ENCODE peak calls at places on chromosome 15, in seven cellular contexts. T, I, B, P, S, F and K are unnamed samples.
A peak's percentile ranks its signal among the peaks of the same experiment; 100 is the strongest.

GRCh38 chr15:64634576-64635485 is 140.6 kb downstream of the RBPMS2 start:
- DNase-seq in T (no peak), I (peak; percentile 72), B (peak; percentile 96), P (no peak), S (no peak), F (no peak), K (no peak)

GRCh38 chr15:62809106-62809967 is 233.2 kb upstream of the TPM1 start:
- DNase-seq in T (no peak), I (no peak), B (no peak), P (peak; percentile 48), S (peak; percentile 66), F (no peak), K (peak; percentile 78)

GRCh38 chr15:66743204-66743603 is 41.2 kb downstream of the SMAD6 start:
- DNase-seq in T (no peak), I (no peak), B (no peak), P (no peak), S (no peak), F (no peak), K (no peak)

GRCh38 chr15:42490246-42490742 is 647 bp downstream of the ZNF106 start:
- DNase-seq in T (no peak), I (peak; percentile 68), B (no peak), P (no peak), S (no peak), F (peak; percentile 31), K (no peak)

GRCh38 chr15:32651229-32651837 is 9.8 kb downstream of the SCG5 start:
- DNase-seq in T (peak; percentile 23), I (peak; percentile 87), B (peak; percentile 86), P (no peak), S (peak; percentile 71), F (peak; percentile 63), K (peak; percentile 86)

GRCh38 chr15:82647045-82647834 is at the start of gene CPEB1:
- DNase-seq in T (no peak), I (no peak), B (peak; percentile 75), P (no peak), S (peak; percentile 90), F (no peak), K (peak; percentile 81)

GRCh38 chr15:66096711-66097058 is 156.9 kb downstream of the MEGF11 start:
- DNase-seq in T (no peak), I (no peak), B (no peak), P (no peak), S (no peak), F (no peak), K (no peak)

GRCh38 chr15:64105113-64105704 is 9.4 kb downstream of the SNX1 start:
- DNase-seq in T (no peak), I (no peak), B (no peak), P (no peak), S (no peak), F (no peak), K (peak; percentile 78)

GRCh38 chr15:81504170-81504905 is 130.3 kb upstream of the TMC3 start:
- DNase-seq in T (no peak), I (no peak), B (no peak), P (no peak), S (no peak), F (no peak), K (peak; percentile 66)

GRCh38 chr15:77352932-77353331 is 67.0 kb downstream of the PEAK1 start:
- DNase-seq in T (no peak), I (no peak), B (no peak), P (no peak), S (no peak), F (no peak), K (peak; percentile 8)

GRCh38 chr15:52441846-52442245 is 86.8 kb downstream of the MYO5A start:
- DNase-seq in T (no peak), I (no peak), B (no peak), P (no peak), S (no peak), F (no peak), K (peak; percentile 42)

GRCh38 chr15:91593081-91593480 is 260.4 kb upstream of the SLCO3A1 start:
- DNase-seq in T (no peak), I (no peak), B (no peak), P (no peak), S (no peak), F (no peak), K (peak; percentile 51)

GRCh38 chr15:88648357-88649214 is 9.8 kb downstream of the ISG20 start:
- DNase-seq in T (no peak), I (no peak), B (no peak), P (peak; percentile 51), S (peak; percentile 29), F (no peak), K (peak; percentile 36)

GRCh38 chr15:77075528-77075927 is 4.6 kb upstream of the TSPAN3 start:
- DNase-seq in T (no peak), I (no peak), B (no peak), P (peak; percentile 49), S (no peak), F (no peak), K (peak; percentile 47)

GRCh38 chr15:81899024-81899423 is 146.8 kb downstream of the MEX3B start:
- DNase-seq in T (no peak), I (no peak), B (no peak), P (no peak), S (no peak), F (no peak), K (no peak)

GRCh38 chr15:87949934-87950298 is 306.6 kb downstream of the NTRK3 start:
- DNase-seq in T (no peak), I (no peak), B (no peak), P (no peak), S (no peak), F (no peak), K (no peak)

GRCh38 chr15:99070268-99070667 is 34.6 kb upstream of the SYNM start:
- DNase-seq in T (no peak), I (no peak), B (no peak), P (peak; percentile 43), S (no peak), F (no peak), K (no peak)

GRCh38 chr15:92878593-92879053 is 21.5 kb upstream of the CHD2 start:
- DNase-seq in T (no peak), I (no peak), B (no peak), P (no peak), S (no peak), F (peak; percentile 35), K (no peak)
- H3K27ac ChIP-seq in T (no peak overlapping the region), I (no peak overlapping the region), B (no peak overlapping the region), P (no peak overlapping the region), S (no peak overlapping the region), F (peak overlapping the region; percentile 30), K (no peak overlapping the region)

GRCh38 chr15:54659668-54660067 is 537.1 kb downstream of the RSL24D1 start:
- DNase-seq in T (no peak), I (no peak), B (no peak), P (no peak), S (no peak), F (no peak), K (no peak)

DNA sequence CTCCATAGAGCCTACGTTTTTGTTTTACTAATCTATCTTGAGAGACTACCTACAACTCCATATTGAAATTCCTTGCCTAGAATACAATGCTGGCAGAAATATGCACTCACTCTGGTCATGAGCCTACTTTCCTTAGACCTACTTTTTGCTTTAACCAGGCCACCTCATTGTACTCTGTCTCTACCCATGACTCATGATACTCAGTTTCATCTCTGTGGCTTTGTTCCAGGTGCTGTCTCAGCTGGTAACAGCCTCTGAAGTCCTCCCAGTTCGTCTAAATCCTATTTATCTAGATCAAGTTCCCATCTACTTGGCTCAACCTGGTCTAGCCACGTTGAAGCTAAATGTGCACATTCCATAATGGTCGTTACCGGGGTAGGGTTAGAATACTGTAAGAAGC is 536.4 kb downstream of the RSL24D1 start:
- DNase-seq in T (no peak), I (no peak), B (no peak), P (no peak), S (no peak), F (no peak), K (no peak)
- H3K9me2 ChIP-seq in T (no peaks in the 10 kb centered on the region), I (no peaks in the 10 kb centered on the region), B (no peaks in the 10 kb centered on the region), P (no peaks in the 10 kb centered on the region), S (no peaks in the 10 kb centered on the region), F (no peaks in the 10 kb centered on the region), K (no peaks in the 10 kb centered on the region)

DNA sequence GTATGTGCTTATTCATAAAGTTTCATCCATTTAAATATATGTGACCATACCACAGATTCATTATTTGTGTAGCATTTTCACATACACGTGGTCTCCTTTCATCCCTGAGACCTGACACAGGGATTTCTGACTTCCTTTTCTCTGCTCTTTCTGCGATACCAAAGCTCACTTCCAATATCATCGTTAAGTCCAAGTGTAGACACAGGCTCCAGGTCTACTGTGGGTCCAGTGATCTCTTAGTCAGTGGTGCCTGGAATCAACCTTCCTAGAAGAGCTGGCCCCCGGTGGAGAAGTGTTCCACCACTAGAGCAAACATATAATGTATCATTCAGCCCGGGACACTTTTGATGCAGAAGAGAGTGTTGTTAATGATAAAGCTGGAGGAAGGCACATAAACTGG is 72.4 kb downstream of the LDHAL6B start:
- DNase-seq in T (no peak), I (no peak), B (no peak), P (no peak), S (no peak), F (no peak), K (no peak)
- H3K27ac ChIP-seq in T (no peak overlapping the region), I (no peak overlapping the region), B (no peak overlapping the region), P (peak overlapping the region; percentile 98), S (no peak overlapping the region), F (no peak overlapping the region), K (no peak overlapping the region)

GRCh38 chr15:31212956-31213694 is 111.6 kb upstream of the TRPM1 start:
- DNase-seq in T (no peak), I (no peak), B (no peak), P (no peak), S (no peak), F (no peak), K (no peak)

GRCh38 chr15:31215490-31216209 is 111.0 kb upstream of the KLF13 start:
- DNase-seq in T (no peak), I (peak; percentile 93), B (peak; percentile 88), P (no peak), S (peak; percentile 94), F (peak; percentile 87), K (peak; percentile 77)

GRCh38 chr15:31214158-31214863 is 112.3 kb upstream of the KLF13 start:
- DNase-seq in T (no peak), I (peak; percentile 73), B (no peak), P (no peak), S (no peak), F (peak; percentile 56), K (no peak)

GRCh38 chr15:31216210-31216911 is 110.3 kb upstream of the KLF13 start:
- DNase-seq in T (no peak), I (peak; percentile 90), B (peak; percentile 78), P (no peak), S (peak; percentile 88), F (peak; percentile 83), K (peak; percentile 46)

GRCh38 chr15:31214864-31215489 is 111.7 kb upstream of the KLF13 start:
- DNase-seq in T (no peak), I (peak; percentile 53), B (no peak), P (no peak), S (no peak), F (no peak), K (peak; percentile 85)
- H3K9me2 ChIP-seq in T (no peaks in the 10 kb centered on the region), I (no peaks in the 10 kb centered on the region), B (no peaks in the 10 kb centered on the region), P (no peaks in the 10 kb centered on the region), S (no peaks in the 10 kb centered on the region), F (no peaks in the 10 kb centered on the region), K (no peaks in the 10 kb centered on the region)

DNA sequence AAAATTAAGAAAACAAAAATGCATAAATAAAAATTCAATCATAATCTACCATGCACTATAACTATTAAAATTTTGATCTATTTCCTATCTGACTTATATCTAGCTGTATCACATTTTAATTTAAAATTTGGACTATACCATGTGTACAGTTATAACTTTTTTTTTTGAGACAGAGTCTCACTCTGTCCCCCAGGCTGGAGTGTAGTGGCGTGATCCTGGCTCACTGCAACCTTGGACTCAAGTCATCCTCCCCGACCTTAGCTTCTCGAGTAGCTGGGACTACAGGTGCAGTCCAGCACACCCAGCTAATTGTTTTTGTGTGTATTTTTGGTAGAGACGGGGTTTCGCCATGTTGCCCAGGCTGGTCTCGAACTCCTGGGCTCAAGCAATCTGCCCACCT is 119.9 kb downstream of the ADAM10 start:
- DNase-seq in T (no peak), I (no peak), B (no peak), P (no peak), S (no peak), F (no peak), K (no peak)
- H3K27ac ChIP-seq in T (no peak overlapping the region), I (no peak overlapping the region), B (no peak overlapping the region), P (no peak overlapping the region), S (no peak overlapping the region), F (no peak overlapping the region), K (no peak overlapping the region)